ENCODE peak calls at places on chromosomes 16 and 17, in eight cellular contexts. One of them, this sample, is unnamed.

GRCh38 chr16:65961491-65962143 is 404.9 kb upstream of the CDH5 start:
- DNase-seq in mammary epithelial cell: no peak
- DNase-seq in IMR-90: peak; percentile 7
- DNase-seq in body of pancreas: no peak
- DNase-seq in mesendoderm: no peak
- DNase-seq in hepatocyte: no peak
- DNase-seq in effector memory CD4-positive, alpha-beta T cell: no peak
- DNase-seq in AG04450: no peak
- DNase-seq in this sample: no peak

GRCh38 chr17:39747745-39748144 is 10.0 kb downstream of the GRB7 start:
- DNase-seq in mammary epithelial cell: no peak
- DNase-seq in IMR-90: no peak
- DNase-seq in hepatocyte: no peak
- DNase-seq in AG04450: no peak
- DNase-seq in effector memory CD4-positive, alpha-beta T cell: no peak
- DNase-seq in mesendoderm: no peak
- DNase-seq in body of pancreas: no peak
- DNase-seq in this sample: no peak

GRCh38 chr17:57086069-57086930 is 1.3 kb downstream of the AKAP1 start:
- DNase-seq in mesendoderm: peak; percentile 50
- DNase-seq in effector memory CD4-positive, alpha-beta T cell: peak; percentile 1
- DNase-seq in hepatocyte: peak; percentile 79
- DNase-seq in IMR-90: peak; percentile 8
- DNase-seq in AG04450: no peak
- DNase-seq in mammary epithelial cell: peak; percentile 62
- DNase-seq in body of pancreas: peak; percentile 33
- DNase-seq in this sample: no peak

GRCh38 chr17:43587647-43588046 is 41.5 kb upstream of the ETV4 start:
- DNase-seq in IMR-90: no peak
- DNase-seq in body of pancreas: no peak
- DNase-seq in AG04450: no peak
- DNase-seq in mesendoderm: no peak
- DNase-seq in effector memory CD4-positive, alpha-beta T cell: no peak
- DNase-seq in mammary epithelial cell: no peak
- DNase-seq in hepatocyte: no peak
- DNase-seq in this sample: no peak

GRCh38 chr16:78137782-78138616 is 38.5 kb downstream of the WWOX start:
- DNase-seq in effector memory CD4-positive, alpha-beta T cell: no peak
- DNase-seq in body of pancreas: no peak
- DNase-seq in AG04450: no peak
- DNase-seq in mammary epithelial cell: no peak
- DNase-seq in IMR-90: no peak
- DNase-seq in mesendoderm: no peak
- DNase-seq in hepatocyte: no peak
- DNase-seq in this sample: no peak

GRCh38 chr16:15782573-15783365 is 74.1 kb downstream of the MYH11 start:
- DNase-seq in mammary epithelial cell: no peak
- DNase-seq in mesendoderm: peak; percentile 13
- DNase-seq in body of pancreas: no peak
- DNase-seq in hepatocyte: no peak
- DNase-seq in IMR-90: peak; percentile 16
- DNase-seq in effector memory CD4-positive, alpha-beta T cell: no peak
- DNase-seq in AG04450: no peak
- DNase-seq in this sample: no peak

GRCh38 chr17:78998311-78999055 is 11.1 kb downstream of the CANT1 start:
- DNase-seq in hepatocyte: no peak
- DNase-seq in body of pancreas: no peak
- DNase-seq in effector memory CD4-positive, alpha-beta T cell: no peak
- DNase-seq in AG04450: no peak
- DNase-seq in IMR-90: no peak
- DNase-seq in mesendoderm: no peak
- DNase-seq in mammary epithelial cell: no peak
- DNase-seq in this sample: no peak

GRCh38 chr16:8182761-8183160 is 407.6 kb downstream of the TMEM114 start:
- DNase-seq in AG04450: no peak
- DNase-seq in hepatocyte: no peak
- DNase-seq in IMR-90: no peak
- DNase-seq in body of pancreas: no peak
- DNase-seq in effector memory CD4-positive, alpha-beta T cell: no peak
- DNase-seq in mammary epithelial cell: no peak
- DNase-seq in mesendoderm: no peak
- DNase-seq in this sample: no peak

GRCh38 chr16:15648135-15648730 is 1.8 kb upstream of the NDE1 start:
- DNase-seq in AG04450: no peak
- DNase-seq in body of pancreas: no peak
- DNase-seq in hepatocyte: no peak
- DNase-seq in mesendoderm: no peak
- DNase-seq in effector memory CD4-positive, alpha-beta T cell: no peak
- DNase-seq in IMR-90: no peak
- DNase-seq in mammary epithelial cell: peak; percentile 75
- DNase-seq in this sample: no peak

DNA sequence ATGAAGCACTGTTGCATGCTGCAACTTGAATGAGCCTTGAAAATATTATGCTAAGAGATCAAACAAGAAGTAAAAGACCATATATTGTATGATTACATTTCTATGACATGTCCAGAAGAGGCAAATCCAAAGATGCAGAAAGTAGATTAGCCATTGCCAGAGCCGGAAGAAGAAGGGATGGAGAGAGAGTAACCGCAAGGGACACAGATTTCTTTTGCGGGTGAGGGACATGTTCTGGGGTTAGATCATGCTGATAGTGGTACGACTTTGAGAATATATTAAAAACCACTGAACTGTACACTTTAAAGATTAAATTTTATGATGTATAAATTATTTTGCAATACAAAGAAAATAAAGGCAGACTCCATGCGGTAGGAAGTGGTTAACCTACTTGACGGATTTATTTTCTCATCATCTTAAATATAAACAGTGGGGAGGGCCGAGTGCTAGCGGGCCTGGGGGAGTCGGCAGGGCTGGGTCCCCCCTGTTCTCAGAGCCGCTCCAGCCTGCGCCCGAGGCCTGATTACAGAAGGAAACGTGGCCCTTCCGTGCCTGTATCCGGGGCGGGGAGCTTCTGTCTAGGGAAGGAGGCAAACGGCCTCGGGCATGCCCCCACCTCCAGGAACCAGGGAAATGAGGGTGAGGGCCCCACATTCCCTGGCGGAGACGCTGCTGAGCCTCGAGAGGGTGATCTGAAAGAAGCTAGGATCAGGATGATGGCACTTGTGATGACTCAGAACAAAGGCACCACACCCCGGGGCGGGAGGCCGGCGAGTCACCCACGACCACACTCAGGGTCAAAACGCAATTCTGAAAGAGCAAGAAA is 48.0 kb downstream of the SHCBP1 start:
- DNase-seq in body of pancreas: no peak
- DNase-seq in effector memory CD4-positive, alpha-beta T cell: no peak
- DNase-seq in hepatocyte: no peak
- DNase-seq in mammary epithelial cell: peak; percentile 54
- DNase-seq in AG04450: no peak
- DNase-seq in IMR-90: peak; percentile 52
- DNase-seq in mesendoderm: peak; percentile 77
- DNase-seq in this sample: peak; percentile 12
- H3K27ac ChIP-seq in body of pancreas: no peak overlapping the region
- H3K27ac ChIP-seq in effector memory CD4-positive, alpha-beta T cell: no peak overlapping the region
- H3K27ac ChIP-seq in hepatocyte: no peak overlapping the region
- H3K27ac ChIP-seq in mammary epithelial cell: peak overlapping the region; percentile 36
- H3K27ac ChIP-seq in AG04450: peak overlapping the region; percentile 39
- H3K27ac ChIP-seq in IMR-90: no peak overlapping the region
- H3K27ac ChIP-seq in mesendoderm: no peak overlapping the region
- H3K27ac ChIP-seq in this sample: no peak overlapping the region

DNA sequence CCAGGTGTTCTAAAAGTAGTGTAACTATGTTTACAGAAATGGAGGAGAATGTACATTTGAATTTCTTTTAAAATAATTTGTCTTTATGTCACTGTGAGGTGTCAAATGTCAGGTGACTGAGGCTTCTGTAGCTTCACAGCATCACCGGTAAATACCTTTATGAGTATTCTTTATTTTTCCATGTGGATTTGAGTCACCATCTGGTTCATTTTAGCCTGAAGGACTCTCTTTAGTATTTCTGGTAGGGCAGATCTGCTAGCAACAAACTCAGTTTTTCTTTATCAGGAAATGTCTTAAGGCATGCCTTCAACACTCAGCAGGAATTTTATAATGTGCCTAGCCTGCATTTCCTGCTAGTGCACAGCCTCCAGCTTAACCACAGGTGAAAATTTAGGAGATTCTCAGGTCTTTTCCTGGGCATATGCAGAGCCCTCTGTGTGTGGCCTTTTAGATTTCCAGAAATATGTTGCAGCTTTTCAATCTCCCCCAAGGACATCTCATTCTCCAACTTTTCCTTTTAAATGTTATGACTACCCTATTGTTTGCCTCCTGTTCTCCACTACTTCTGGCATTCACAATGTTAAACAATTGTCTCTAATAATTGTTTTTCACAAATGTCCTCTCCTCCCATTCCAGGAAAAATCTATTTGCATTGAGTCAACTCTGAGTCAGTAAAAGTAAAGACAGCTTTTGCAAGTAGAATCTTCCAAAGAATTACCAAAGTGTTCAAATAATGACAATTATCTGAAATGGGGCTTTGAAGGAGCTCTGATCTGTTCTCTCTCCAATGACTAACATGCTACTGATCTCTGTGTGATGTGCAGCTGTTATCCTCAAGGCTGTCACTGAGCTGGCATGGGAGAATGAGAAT is 239.4 kb upstream of the CPHXL start:
- DNase-seq in effector memory CD4-positive, alpha-beta T cell: no peak
- DNase-seq in mammary epithelial cell: peak; percentile 47
- DNase-seq in body of pancreas: no peak
- DNase-seq in AG04450: no peak
- DNase-seq in hepatocyte: no peak
- DNase-seq in mesendoderm: peak; percentile 13
- DNase-seq in IMR-90: no peak
- DNase-seq in this sample: no peak
- H3K27ac ChIP-seq in effector memory CD4-positive, alpha-beta T cell: no peak overlapping the region
- H3K27ac ChIP-seq in mammary epithelial cell: peak overlapping the region; percentile 23
- H3K27ac ChIP-seq in body of pancreas: no peak overlapping the region
- H3K27ac ChIP-seq in AG04450: no peak overlapping the region
- H3K27ac ChIP-seq in hepatocyte: no peak overlapping the region
- H3K27ac ChIP-seq in mesendoderm: no peak overlapping the region
- H3K27ac ChIP-seq in IMR-90: no peak overlapping the region
- H3K27ac ChIP-seq in this sample: no peak overlapping the region

GRCh38 chr16:11671271-11671670 is 3.0 kb downstream of the SNN start:
- DNase-seq in mesendoderm: no peak
- DNase-seq in mammary epithelial cell: no peak
- DNase-seq in AG04450: no peak
- DNase-seq in hepatocyte: no peak
- DNase-seq in body of pancreas: no peak
- DNase-seq in effector memory CD4-positive, alpha-beta T cell: no peak
- DNase-seq in IMR-90: no peak
- DNase-seq in this sample: no peak

GRCh38 chr16:11671676-11672075 is 3.4 kb downstream of the SNN start:
- DNase-seq in hepatocyte: no peak
- DNase-seq in IMR-90: no peak
- DNase-seq in effector memory CD4-positive, alpha-beta T cell: no peak
- DNase-seq in mesendoderm: no peak
- DNase-seq in body of pancreas: no peak
- DNase-seq in AG04450: no peak
- DNase-seq in mammary epithelial cell: no peak
- DNase-seq in this sample: no peak

GRCh38 chr16:11669380-11670146 is 1.3 kb downstream of the SNN start:
- DNase-seq in hepatocyte: no peak
- DNase-seq in body of pancreas: peak; percentile 70
- DNase-seq in effector memory CD4-positive, alpha-beta T cell: no peak
- DNase-seq in IMR-90: peak; percentile 16
- DNase-seq in mammary epithelial cell: no peak
- DNase-seq in AG04450: no peak
- DNase-seq in mesendoderm: peak; percentile 54
- DNase-seq in this sample: no peak

GRCh38 chr16:11668590-11669379 is 530 bp downstream of the SNN start:
- DNase-seq in hepatocyte: peak; percentile 51
- DNase-seq in AG04450: no peak
- DNase-seq in mesendoderm: no peak
- DNase-seq in IMR-90: no peak
- DNase-seq in effector memory CD4-positive, alpha-beta T cell: no peak
- DNase-seq in mammary epithelial cell: no peak
- DNase-seq in body of pancreas: no peak
- DNase-seq in this sample: no peak

DNA sequence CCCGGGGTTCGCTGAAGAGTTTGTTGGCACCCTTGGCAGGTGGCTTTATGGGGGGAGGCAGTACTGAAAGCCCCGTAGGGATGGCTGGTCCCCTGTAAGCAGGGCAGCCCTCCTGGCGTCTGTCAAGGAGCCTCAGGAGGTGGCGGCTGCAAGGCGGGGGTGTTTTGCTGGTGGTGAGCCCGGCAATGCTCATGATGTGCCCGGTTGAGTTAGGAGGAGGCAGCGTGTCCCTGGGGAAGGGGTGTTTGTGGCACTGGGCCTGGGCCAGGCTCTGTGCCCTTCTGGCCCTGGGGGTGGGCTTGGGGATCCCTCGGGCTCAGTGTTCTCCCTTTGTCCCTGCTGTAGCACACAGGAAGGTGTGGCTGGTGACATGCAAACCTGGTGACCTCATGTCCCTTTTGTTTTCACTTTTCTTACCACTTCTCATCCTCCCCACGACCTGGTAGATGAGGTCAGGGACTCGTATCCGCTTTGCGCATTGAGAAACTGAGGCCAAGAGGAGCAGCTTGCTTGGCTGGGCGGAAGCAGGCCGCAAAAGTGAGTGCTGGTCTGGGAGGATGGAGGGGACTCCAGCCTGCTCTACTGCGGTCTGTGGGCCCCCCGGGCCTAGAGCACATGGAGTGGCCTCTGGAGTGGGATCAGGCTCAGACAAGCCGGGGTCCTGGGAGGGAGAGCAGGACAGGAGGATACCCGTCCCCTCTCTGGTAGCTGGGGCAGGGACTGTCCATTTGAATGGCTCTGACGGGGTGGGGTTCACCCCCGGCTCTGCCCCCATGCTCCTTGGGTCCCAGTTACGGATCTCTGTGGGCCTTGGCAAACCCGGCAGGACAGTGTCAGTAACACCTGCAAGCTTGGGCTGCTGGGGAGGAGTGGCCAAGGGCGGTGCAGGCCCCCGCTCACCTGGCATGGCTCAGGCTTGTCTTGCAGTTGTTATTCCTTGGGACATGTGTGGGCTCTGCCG is 2.2 kb downstream of the SNN start:
- DNase-seq in hepatocyte: no peak
- DNase-seq in body of pancreas: no peak
- DNase-seq in effector memory CD4-positive, alpha-beta T cell: no peak
- DNase-seq in AG04450: no peak
- DNase-seq in IMR-90: no peak
- DNase-seq in mesendoderm: peak; percentile 54
- DNase-seq in mammary epithelial cell: no peak
- DNase-seq in this sample: no peak
- H3K27ac ChIP-seq in hepatocyte: no peak overlapping the region
- H3K27ac ChIP-seq in body of pancreas: peak overlapping the region; percentile 44
- H3K27ac ChIP-seq in effector memory CD4-positive, alpha-beta T cell: peak overlapping the region; percentile 54
- H3K27ac ChIP-seq in AG04450: no peak overlapping the region
- H3K27ac ChIP-seq in IMR-90: no peak overlapping the region
- H3K27ac ChIP-seq in mesendoderm: no peak overlapping the region
- H3K27ac ChIP-seq in mammary epithelial cell: no peak overlapping the region
- H3K27ac ChIP-seq in this sample: no peak overlapping the region

DNA sequence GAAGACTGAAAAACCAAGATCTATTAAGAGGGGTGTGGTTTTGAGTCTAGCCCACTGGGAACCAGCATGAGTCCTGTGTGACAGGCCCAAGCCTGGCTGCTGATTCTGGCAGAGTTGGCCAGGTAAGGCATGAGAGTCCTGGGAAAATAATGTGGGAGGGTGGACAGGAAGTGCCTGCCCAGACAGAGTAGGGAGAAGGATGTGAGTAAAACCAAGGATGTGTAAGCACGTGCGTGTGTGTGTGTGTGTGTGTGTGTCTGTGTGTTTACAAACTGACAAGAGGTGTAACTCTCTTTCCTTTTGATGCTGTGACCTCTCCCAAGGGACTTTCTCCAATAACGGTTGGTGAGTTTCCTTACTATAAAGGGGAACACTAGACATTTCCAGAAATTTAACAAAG is 15.6 kb upstream of the TEX2 start:
- DNase-seq in effector memory CD4-positive, alpha-beta T cell: no peak
- DNase-seq in mammary epithelial cell: peak; percentile 96
- DNase-seq in IMR-90: peak; percentile 71
- DNase-seq in mesendoderm: peak; percentile 32
- DNase-seq in AG04450: no peak
- DNase-seq in hepatocyte: no peak
- DNase-seq in body of pancreas: no peak
- DNase-seq in this sample: no peak
- H3K27ac ChIP-seq in effector memory CD4-positive, alpha-beta T cell: no peak overlapping the region
- H3K27ac ChIP-seq in mammary epithelial cell: no peak overlapping the region
- H3K27ac ChIP-seq in IMR-90: no peak overlapping the region
- H3K27ac ChIP-seq in mesendoderm: no peak overlapping the region
- H3K27ac ChIP-seq in AG04450: no peak overlapping the region
- H3K27ac ChIP-seq in hepatocyte: no peak overlapping the region
- H3K27ac ChIP-seq in body of pancreas: no peak overlapping the region
- H3K27ac ChIP-seq in this sample: no peak overlapping the region